ENCODE peak calls at places on chromosomes 5 and 9, in six cellular contexts. One of them, this sample, is unnamed. For H3K4me1, the result is how much of the 10 kb centered on the place peaks cover.

GRCh38 chr5:179160584-179160983 is 100.4 kb downstream of the ZNF354C start:
- DNase-seq in CD8-positive, alpha-beta T cell: no peak
- DNase-seq in HCT116: no peak
- DNase-seq in cardiac muscle cell: no peak
- DNase-seq in HepG2: no peak
- DNase-seq in IMR-90: peak
- DNase-seq in this sample: no peak

GRCh38 chr5:133531634-133532033 is 80.7 kb downstream of the FSTL4 start:
- DNase-seq in CD8-positive, alpha-beta T cell: no peak
- DNase-seq in HCT116: no peak
- DNase-seq in cardiac muscle cell: no peak
- DNase-seq in HepG2: no peak
- DNase-seq in IMR-90: peak
- DNase-seq in this sample: no peak

GRCh38 chr5:93072831-93073459 is 508.1 kb downstream of the NR2F1-AS1 start:
- DNase-seq in CD8-positive, alpha-beta T cell: no peak
- DNase-seq in HCT116: no peak
- DNase-seq in cardiac muscle cell: no peak
- DNase-seq in HepG2: no peak
- DNase-seq in IMR-90: peak
- DNase-seq in this sample: no peak

GRCh38 chr9:138052635-138053320 is 175.2 kb downstream of the CACNA1B start:
- DNase-seq in CD8-positive, alpha-beta T cell: no peak
- DNase-seq in HCT116: no peak
- DNase-seq in cardiac muscle cell: no peak
- DNase-seq in HepG2: no peak
- DNase-seq in IMR-90: no peak
- DNase-seq in this sample: peak

GRCh38 chr5:10194083-10194482 is 55.6 kb downstream of the ATPSCKMT start:
- DNase-seq in CD8-positive, alpha-beta T cell: no peak
- DNase-seq in HCT116: no peak
- DNase-seq in cardiac muscle cell: no peak
- DNase-seq in HepG2: no peak
- DNase-seq in IMR-90: no peak
- DNase-seq in this sample: no peak

GRCh38 chr9:109401990-109402318 is 81.1 kb upstream of the EPB41L4B start:
- DNase-seq in CD8-positive, alpha-beta T cell: no peak
- DNase-seq in HCT116: no peak
- DNase-seq in cardiac muscle cell: no peak
- DNase-seq in HepG2: no peak
- DNase-seq in IMR-90: peak
- DNase-seq in this sample: no peak

GRCh38 chr5:67211926-67212325 is 15.3 kb upstream of the CD180 start:
- DNase-seq in CD8-positive, alpha-beta T cell: no peak
- DNase-seq in HCT116: no peak
- DNase-seq in cardiac muscle cell: no peak
- DNase-seq in HepG2: no peak
- DNase-seq in IMR-90: peak
- DNase-seq in this sample: no peak

GRCh38 chr9:71518045-71518888 is 250.0 kb downstream of the CEMIP2 start:
- DNase-seq in CD8-positive, alpha-beta T cell: no peak
- DNase-seq in HCT116: no peak
- DNase-seq in cardiac muscle cell: no peak
- DNase-seq in HepG2: no peak
- DNase-seq in IMR-90: no peak
- DNase-seq in this sample: no peak

GRCh38 chr5:133552925-133553525 is 59.3 kb downstream of the FSTL4 start:
- DNase-seq in CD8-positive, alpha-beta T cell: peak
- DNase-seq in HCT116: peak
- DNase-seq in cardiac muscle cell: peak
- DNase-seq in HepG2: peak
- DNase-seq in IMR-90: peak
- DNase-seq in this sample: no peak

GRCh38 chr5:75167345-75167744 is 69.3 kb downstream of the ANKRD31 start:
- DNase-seq in CD8-positive, alpha-beta T cell: no peak
- DNase-seq in HCT116: peak
- DNase-seq in cardiac muscle cell: no peak
- DNase-seq in HepG2: peak
- DNase-seq in IMR-90: no peak
- DNase-seq in this sample: no peak

GRCh38 chr9:129614932-129615331 is 6.0 kb downstream of the C9orf50 start:
- DNase-seq in CD8-positive, alpha-beta T cell: no peak
- DNase-seq in HCT116: no peak
- DNase-seq in cardiac muscle cell: no peak
- DNase-seq in HepG2: no peak
- DNase-seq in IMR-90: no peak
- DNase-seq in this sample: no peak

GRCh38 chr9:8251566-8251965 is 452.0 kb upstream of the DMAC1 start:
- DNase-seq in CD8-positive, alpha-beta T cell: no peak
- DNase-seq in HCT116: no peak
- DNase-seq in cardiac muscle cell: no peak
- DNase-seq in HepG2: no peak
- DNase-seq in IMR-90: no peak
- DNase-seq in this sample: no peak

GRCh38 chr5:146815423-146815822 is 63.1 kb downstream of the PPP2R2B start:
- DNase-seq in CD8-positive, alpha-beta T cell: no peak
- DNase-seq in HCT116: no peak
- DNase-seq in cardiac muscle cell: no peak
- DNase-seq in HepG2: no peak
- DNase-seq in IMR-90: no peak
- DNase-seq in this sample: no peak

GRCh38 chr5:84688566-84688965 is 303.9 kb upstream of the EDIL3 start:
- DNase-seq in CD8-positive, alpha-beta T cell: no peak
- DNase-seq in HCT116: no peak
- DNase-seq in cardiac muscle cell: no peak
- DNase-seq in HepG2: no peak
- DNase-seq in IMR-90: peak
- DNase-seq in this sample: no peak

GRCh38 chr5:132455614-132456115 is 34.9 kb downstream of the IRF1 start:
- DNase-seq in CD8-positive, alpha-beta T cell: no peak
- DNase-seq in HCT116: no peak
- DNase-seq in cardiac muscle cell: no peak
- DNase-seq in HepG2: peak
- DNase-seq in IMR-90: no peak
- DNase-seq in this sample: no peak

GRCh38 chr5:104189909-104190308 is 627.3 kb upstream of the NUDT12 start:
- DNase-seq in CD8-positive, alpha-beta T cell: no peak
- DNase-seq in HCT116: no peak
- DNase-seq in cardiac muscle cell: no peak
- DNase-seq in HepG2: peak
- DNase-seq in IMR-90: peak
- DNase-seq in this sample: no peak

GRCh38 chr5:14309864-14310531 is 166.9 kb downstream of the TRIO start:
- DNase-seq in CD8-positive, alpha-beta T cell: no peak
- DNase-seq in HCT116: no peak
- DNase-seq in cardiac muscle cell: no peak
- DNase-seq in HepG2: no peak
- DNase-seq in IMR-90: no peak
- DNase-seq in this sample: no peak

GRCh38 chr9:69946800-69947437 is 96.7 kb upstream of the MAMDC2 start:
- DNase-seq in CD8-positive, alpha-beta T cell: no peak
- DNase-seq in HCT116: peak
- DNase-seq in cardiac muscle cell: no peak
- DNase-seq in HepG2: peak
- DNase-seq in IMR-90: peak
- DNase-seq in this sample: no peak

GRCh38 chr9:13898957-13899356 is 415.0 kb downstream of the NFIB start:
- DNase-seq in CD8-positive, alpha-beta T cell: no peak
- DNase-seq in HCT116: no peak
- DNase-seq in cardiac muscle cell: no peak
- DNase-seq in HepG2: no peak
- DNase-seq in IMR-90: no peak
- DNase-seq in this sample: no peak

GRCh38 chr5:119470851-119471451 is 18.7 kb downstream of the HSD17B4 start:
- DNase-seq in CD8-positive, alpha-beta T cell: no peak
- DNase-seq in HCT116: peak
- DNase-seq in cardiac muscle cell: peak
- DNase-seq in HepG2: peak
- DNase-seq in IMR-90: peak
- DNase-seq in this sample: no peak

GRCh38 chr9:131503626-131504465 is 1.1 kb downstream of the POMT1 start:
- DNase-seq in CD8-positive, alpha-beta T cell: peak
- DNase-seq in HCT116: no peak
- DNase-seq in cardiac muscle cell: peak
- DNase-seq in HepG2: peak
- DNase-seq in IMR-90: peak
- DNase-seq in this sample: no peak

GRCh38 chr9:5509573-5509972 is 758 bp upstream of the PDCD1LG2 start:
- DNase-seq in CD8-positive, alpha-beta T cell: no peak
- DNase-seq in HCT116: peak
- DNase-seq in cardiac muscle cell: no peak
- DNase-seq in HepG2: no peak
- DNase-seq in IMR-90: peak
- DNase-seq in this sample: no peak

GRCh38 chr9:97638666-97639065 is 5.0 kb downstream of the NCBP1 start:
- DNase-seq in CD8-positive, alpha-beta T cell: no peak
- DNase-seq in HCT116: no peak
- DNase-seq in cardiac muscle cell: peak
- DNase-seq in HepG2: peak
- DNase-seq in IMR-90: no peak
- DNase-seq in this sample: no peak

GRCh38 chr9:130328349-130328801 is 62.8 kb downstream of the HMCN2 start:
- DNase-seq in CD8-positive, alpha-beta T cell: no peak
- DNase-seq in HCT116: no peak
- DNase-seq in cardiac muscle cell: no peak
- DNase-seq in HepG2: no peak
- DNase-seq in IMR-90: peak
- DNase-seq in this sample: no peak

GRCh38 chr9:93958875-93959682 is 3.9 kb upstream of the BARX1 start:
- DNase-seq in CD8-positive, alpha-beta T cell: no peak
- DNase-seq in HCT116: no peak
- DNase-seq in cardiac muscle cell: no peak
- DNase-seq in HepG2: no peak
- DNase-seq in IMR-90: peak
- DNase-seq in this sample: no peak

GRCh38 chr9:114107286-114108001 is 8.4 kb upstream of the KIF12 start:
- DNase-seq in CD8-positive, alpha-beta T cell: no peak
- DNase-seq in HCT116: no peak
- DNase-seq in cardiac muscle cell: no peak
- DNase-seq in HepG2: no peak
- DNase-seq in IMR-90: no peak
- DNase-seq in this sample: no peak
- H3K27ac ChIP-seq in CD8-positive, alpha-beta T cell: no peak
- H3K27ac ChIP-seq in HCT116: no peak
- H3K27ac ChIP-seq in cardiac muscle cell: no peak
- H3K27ac ChIP-seq in HepG2: no peak
- H3K27ac ChIP-seq in IMR-90: no peak
- H3K27ac ChIP-seq in this sample: no peak

GRCh38 chr5:176534640-176535039 is 2.6 kb downstream of the RNF44 start:
- DNase-seq in CD8-positive, alpha-beta T cell: no peak
- DNase-seq in HCT116: no peak
- DNase-seq in cardiac muscle cell: no peak
- DNase-seq in HepG2: no peak
- DNase-seq in IMR-90: no peak
- DNase-seq in this sample: no peak
- H3K4me1 ChIP-seq in CD8-positive, alpha-beta T cell: half or more
- H3K4me1 ChIP-seq in HCT116: under half
- H3K4me1 ChIP-seq in cardiac muscle cell: under half
- H3K4me1 ChIP-seq in HepG2: under half
- H3K4me1 ChIP-seq in IMR-90: under half
- H3K4me1 ChIP-seq in this sample: under half

DNA sequence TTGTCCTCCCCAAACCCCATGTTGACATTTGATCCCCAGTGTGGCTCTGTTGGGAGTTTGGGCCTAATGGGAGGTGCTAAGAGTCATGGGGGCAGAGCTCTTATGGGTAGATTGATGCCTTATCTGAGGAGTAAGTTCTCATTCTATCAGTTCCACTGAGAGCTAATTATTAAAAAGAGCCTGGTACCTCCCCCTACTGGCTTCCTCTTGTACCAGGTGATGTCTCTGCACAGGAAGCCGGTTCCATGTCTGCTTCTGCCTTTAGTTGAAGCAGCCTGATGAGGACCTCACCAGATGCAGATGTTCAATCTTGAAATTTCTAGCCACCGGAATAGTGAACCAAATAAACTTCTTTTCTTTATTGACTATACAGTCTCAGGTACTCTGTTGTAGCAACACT is 10.8 kb downstream of the GABRB2 start:
- DNase-seq in CD8-positive, alpha-beta T cell: no peak
- DNase-seq in HCT116: no peak
- DNase-seq in cardiac muscle cell: peak
- DNase-seq in HepG2: no peak
- DNase-seq in IMR-90: no peak
- DNase-seq in this sample: no peak
- TF ChIP-seq CTCF in CD8-positive, alpha-beta T cell: no peak
- TF ChIP-seq CTCF in HCT116: no peak
- TF ChIP-seq CTCF in cardiac muscle cell: no peak
- TF ChIP-seq CTCF in HepG2: no peak
- TF ChIP-seq CTCF in IMR-90: no peak
- TF ChIP-seq CTCF in this sample: no peak

DNA sequence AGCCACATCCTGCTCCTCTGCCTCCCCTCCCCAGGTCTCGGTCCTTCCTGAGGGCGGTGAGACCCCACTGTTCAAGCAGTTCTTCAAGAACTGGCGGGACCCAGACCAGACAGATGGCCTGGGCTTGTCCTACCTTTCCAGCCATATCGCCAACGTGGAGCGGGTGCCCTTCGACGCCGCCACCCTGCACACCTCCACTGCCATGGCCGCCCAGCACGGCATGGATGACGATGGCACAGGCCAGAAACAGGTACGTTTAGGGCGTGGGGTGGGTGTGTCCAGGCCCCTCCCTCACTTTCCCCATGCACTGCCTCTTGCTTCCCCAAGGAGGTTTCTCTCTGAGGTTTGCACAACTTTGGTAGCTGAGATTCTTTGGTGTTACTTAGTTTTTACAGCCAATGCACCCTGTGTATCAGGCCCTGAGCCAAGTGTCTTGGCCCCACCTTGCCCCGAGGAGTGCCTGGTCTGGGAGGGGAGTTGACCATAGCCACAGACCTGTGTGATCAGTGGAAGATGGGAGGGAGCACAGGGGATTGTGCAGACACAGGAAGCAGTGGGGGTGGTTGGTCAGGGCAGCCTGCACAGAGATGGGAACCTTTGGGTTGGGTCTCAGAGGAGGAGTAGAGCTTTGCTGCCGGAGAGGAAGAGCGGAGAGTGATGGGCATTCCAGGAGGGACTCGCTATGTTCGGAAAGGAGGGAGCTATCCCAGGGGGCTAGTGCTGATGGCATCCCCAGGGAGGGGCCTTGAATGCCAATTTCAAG is 50.9 kb downstream of the GSN start:
- DNase-seq in CD8-positive, alpha-beta T cell: no peak
- DNase-seq in HCT116: no peak
- DNase-seq in cardiac muscle cell: no peak
- DNase-seq in HepG2: no peak
- DNase-seq in IMR-90: no peak
- DNase-seq in this sample: no peak
- H3K27ac ChIP-seq in CD8-positive, alpha-beta T cell: no peak
- H3K27ac ChIP-seq in HCT116: no peak
- H3K27ac ChIP-seq in cardiac muscle cell: no peak
- H3K27ac ChIP-seq in HepG2: no peak
- H3K27ac ChIP-seq in IMR-90: peak
- H3K27ac ChIP-seq in this sample: peak

GRCh38 chr5:142979636-142980035 is 209.5 kb downstream of the ARHGAP26 start:
- DNase-seq in CD8-positive, alpha-beta T cell: no peak
- DNase-seq in HCT116: no peak
- DNase-seq in cardiac muscle cell: no peak
- DNase-seq in HepG2: no peak
- DNase-seq in IMR-90: no peak
- DNase-seq in this sample: no peak
- H3K4me1 ChIP-seq in CD8-positive, alpha-beta T cell: half or more
- H3K4me1 ChIP-seq in HCT116: half or more
- H3K4me1 ChIP-seq in cardiac muscle cell: under half
- H3K4me1 ChIP-seq in HepG2: under half
- H3K4me1 ChIP-seq in IMR-90: under half
- H3K4me1 ChIP-seq in this sample: under half